ENCODE peak calls at places on chromosomes 12 and 14, in ten cellular contexts. O is fibroblast of lung; T is neural progenitor cell; Y is CD8-positive, alpha-beta T cell; U is stimulated activated CD4-positive, alpha-beta T cell treated with anti-CD3 and anti-CD28 coated beads, Interleukin-15, amount 100 ng/mL, for 1 hour; B is amygdala; K is Daoy; Q is hepatic stellate cell; I is effector CD8-positive, alpha-beta T cell; D is upper lobe of left lung. C is an unnamed sample.

GRCh38 chr12:48924617-48925217 is 575 bp downstream of the FKBP11 start:
- DNase-seq in K (peak; percentile 78), U (peak; percentile 53), Y (peak; percentile 65), O (peak; percentile 48), B (no peak), D (peak; percentile 92), I (peak; percentile 63), T (peak; percentile 58), Q (peak; percentile 60), C (no peak)

GRCh38 chr12:90574676-90575075 is 380.3 kb downstream of the CCER1 start:
- DNase-seq in U (no peak), T (no peak), I (no peak), Q (no peak), K (no peak), B (no peak), O (no peak), D (no peak), Y (no peak), C (no peak)

GRCh38 chr12:66043035-66043434 is 87.5 kb downstream of the LLPH start:
- DNase-seq in B (no peak), O (no peak), I (no peak), Q (no peak), U (no peak), K (no peak), T (no peak), Y (no peak), D (no peak), C (no peak)

GRCh38 chr14:93207468-93208308 is 632 bp downstream of the UBR7 start:
- DNase-seq in U (no peak), D (no peak), K (peak; percentile 68), T (peak; percentile 79), I (no peak), O (peak; percentile 55), Y (no peak), B (no peak), Q (peak; percentile 68), C (peak; percentile 74)

GRCh38 chr14:65156568-65157366 is 54.5 kb upstream of the MAX start:
- DNase-seq in B (no peak), I (no peak), Q (peak; percentile 80), O (peak; percentile 93), U (no peak), T (no peak), K (peak; percentile 51), D (peak; percentile 75), Y (no peak), C (peak; percentile 77)

GRCh38 chr12:30796508-30796780 is 41.7 kb upstream of the CAPRIN2 start:
- DNase-seq in B (no peak), T (peak; percentile 79), U (no peak), Q (peak; percentile 53), I (no peak), Y (no peak), O (peak; percentile 71), D (no peak), K (peak; percentile 83), C (no peak)

GRCh38 chr12:96045566-96045965 is 10.2 kb upstream of the LTA4H start:
- DNase-seq in B (no peak), U (no peak), D (no peak), I (no peak), T (no peak), Q (no peak), Y (no peak), O (no peak), K (no peak), C (peak; percentile 30)

GRCh38 chr12:58529897-58530296 is 390.4 kb downstream of the LRIG3 start:
- DNase-seq in T (no peak), D (no peak), Y (no peak), I (no peak), K (peak; percentile 78), O (peak; percentile 97), U (no peak), Q (peak; percentile 34), B (no peak), C (no peak)

GRCh38 chr12:53701518-53702264 is 25.6 kb downstream of the CALCOCO1 start:
- DNase-seq in Y (peak; percentile 65), K (peak; percentile 81), B (peak; percentile 70), O (peak; percentile 75), I (peak; percentile 58), T (peak; percentile 80), Q (peak; percentile 79), D (peak; percentile 93), U (peak; percentile 53), C (peak; percentile 81)

GRCh38 chr12:80064269-80064668 is 35.1 kb upstream of the OTOGL start:
- DNase-seq in Q (no peak), D (no peak), K (no peak), B (no peak), Y (no peak), U (no peak), T (no peak), O (peak; percentile 61), I (no peak), C (no peak)

GRCh38 chr12:107352347-107353081 is 259.2 kb upstream of the CRY1 start:
- DNase-seq in B (no peak), K (no peak), U (no peak), T (no peak), Y (no peak), I (no peak), D (no peak), Q (no peak), O (no peak), C (peak; percentile 50)

GRCh38 chr12:20497707-20498106 is 129.4 kb downstream of the PDE3A start:
- DNase-seq in T (no peak), Y (no peak), D (no peak), Q (no peak), O (no peak), K (no peak), U (no peak), B (no peak), I (no peak), C (no peak)

GRCh38 chr14:24355009-24355408 is 13.0 kb upstream of the NFATC4 start:
- DNase-seq in K (no peak), Q (no peak), O (no peak), I (no peak), D (no peak), Y (no peak), B (no peak), T (no peak), U (no peak), C (no peak)

GRCh38 chr14:103552011-103552797 is 10.3 kb downstream of the BAG5 start:
- DNase-seq in U (no peak), B (no peak), Y (no peak), K (peak; percentile 36), O (no peak), D (no peak), T (no peak), Q (peak; percentile 44), I (no peak), C (no peak)

C was measured in NB4.